ENCODE peak calls at places on chromosomes 13 and 19, in ten cellular contexts. B is transverse colon; N is left ventricle myocardium inferior; K is psoas muscle; Q is fibroblast of lung; P is tibial nerve; Z is A549; A is CD8-positive, alpha-beta memory T cell; H is heart left ventricle; X is GM23338. Y is an unnamed sample.

GRCh38 chr13:113657851-113658741 is at the start of gene ATP4B:
- DNase-seq in B (peak; percentile 6), K (no peak), H (no peak), Q (no peak), A (peak; percentile 22), Z (no peak), P (peak; percentile 7), X (no peak), N (peak; percentile 13), Y (no peak)

GRCh38 chr13:42685762-42686560 is 95.4 kb upstream of the FAM216B start:
- DNase-seq in A (no peak), N (no peak), X (no peak), B (no peak), H (no peak), Q (no peak), Z (no peak), P (no peak), K (no peak), Y (no peak)

GRCh38 chr13:47555235-47555634 is 445.8 kb downstream of the SUCLA2 start:
- DNase-seq in K (no peak), H (no peak), B (no peak), P (no peak), N (no peak), X (no peak), Q (peak; percentile 41), A (no peak), Z (no peak), Y (no peak)

GRCh38 chr19:19329199-19329598 is 8.6 kb downstream of the MAU2 start:
- DNase-seq in Z (no peak), A (no peak), X (no peak), Q (no peak), K (no peak), H (no peak), P (no peak), N (no peak), B (no peak), Y (no peak)

GRCh38 chr19:48646192-48646911 is 365 bp upstream of the CA11 start:
- DNase-seq in H (peak; percentile 92), Q (peak; percentile 75), Z (peak; percentile 97), K (peak; percentile 88), X (peak; percentile 99), A (peak; percentile 94), N (peak; percentile 88), P (peak; percentile 73), B (peak; percentile 92), Y (peak; percentile 85)

GRCh38 chr13:93762703-93763102 is 536.1 kb downstream of the GPC6 start:
- DNase-seq in P (no peak), A (no peak), N (no peak), Z (no peak), B (no peak), Q (no peak), H (no peak), K (no peak), X (no peak), Y (no peak)

GRCh38 chr19:33303791-33304759 is 1.7 kb upstream of the CEBPA start:
- DNase-seq in A (no peak), B (peak; percentile 31), N (no peak), X (no peak), H (no peak), K (no peak), Q (no peak), P (no peak), Z (no peak), Y (no peak)

GRCh38 chr13:30119476-30119875 is 187.9 kb downstream of the KATNAL1 start:
- DNase-seq in X (no peak), N (no peak), Q (peak; percentile 85), K (no peak), A (no peak), Z (no peak), B (peak; percentile 30), P (no peak), H (no peak), Y (no peak)

GRCh38 chr13:30805603-30806011 is 70.3 kb downstream of the ALOX5AP start:
- DNase-seq in B (no peak), N (no peak), A (no peak), Z (no peak), X (peak; percentile 29), P (no peak), K (no peak), H (no peak), Q (peak; percentile 77), Y (peak; percentile 36)

GRCh38 chr13:30654430-30654829 is 36.7 kb downstream of the USPL1 start:
- DNase-seq in Z (no peak), Q (no peak), P (no peak), H (no peak), X (no peak), K (no peak), N (no peak), B (no peak), A (no peak), Y (no peak)

GRCh38 chr19:19420570-19421301 is 15.3 kb downstream of the GATAD2A start:
- DNase-seq in K (no peak), Q (peak; percentile 38), A (peak; percentile 83), Z (no peak), B (no peak), N (no peak), X (no peak), H (no peak), P (no peak), Y (no peak)

GRCh38 chr13:108494991-108495661 is 134.3 kb upstream of the MYO16 start:
- DNase-seq in P (no peak), X (peak; percentile 41), N (no peak), Q (no peak), Z (no peak), A (no peak), B (no peak), K (no peak), H (no peak), Y (no peak)
- H3K27ac ChIP-seq in P (no peak overlapping the region), X (no peak overlapping the region), N (no peak overlapping the region), Q (no peak overlapping the region), Z (peak overlapping the region; percentile 72), A (no peak overlapping the region), B (no peak overlapping the region), K (no peak overlapping the region), H (no peak overlapping the region), Y (no peak overlapping the region)

DNA sequence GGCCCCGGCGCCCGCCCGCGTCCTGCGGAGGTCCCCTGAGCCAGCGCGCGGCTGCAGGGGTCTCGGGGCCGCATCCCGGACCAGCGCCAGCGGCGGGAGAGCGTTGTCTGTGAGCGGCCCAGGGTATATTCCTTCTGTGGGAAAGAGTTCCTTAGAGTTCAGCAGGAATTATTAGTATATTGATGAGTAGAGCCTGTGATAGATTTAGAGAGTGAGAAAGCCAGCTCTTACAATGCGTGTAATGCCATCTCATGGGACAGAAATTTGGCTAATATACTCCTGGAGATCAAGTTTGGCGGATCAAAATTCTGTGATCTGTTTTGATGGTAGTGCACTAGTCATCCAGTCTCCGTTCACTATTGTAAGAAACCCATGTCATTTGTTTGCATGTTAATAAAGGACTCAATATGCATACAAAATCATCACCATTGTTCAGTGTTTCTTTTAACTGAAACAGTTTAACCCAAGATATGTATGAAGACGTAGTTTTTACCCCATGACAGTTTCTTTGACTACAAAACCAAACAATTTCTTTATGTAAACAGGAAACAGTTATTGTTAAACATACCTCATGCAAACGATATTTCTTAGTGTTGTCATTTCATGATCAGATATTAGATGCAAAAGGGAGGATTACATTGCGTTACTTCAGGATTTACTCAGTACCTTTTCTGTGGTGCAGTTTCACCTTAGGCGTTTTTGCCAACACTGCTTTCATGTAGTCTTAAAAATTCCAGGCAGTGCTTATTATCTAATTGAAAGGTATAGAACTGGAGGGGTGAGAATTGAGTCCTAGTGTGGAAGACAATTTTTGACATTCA is 9.9 kb downstream of the TNFRSF19 start:
- DNase-seq in K (no peak), N (no peak), B (no peak), A (no peak), P (no peak), Z (no peak), Q (no peak), H (no peak), X (peak; percentile 46), Y (no peak)
- H3K27ac ChIP-seq in K (no peak overlapping the region), N (peak overlapping the region; percentile 91), B (peak overlapping the region; percentile 76), A (no peak overlapping the region), P (peak overlapping the region; percentile 81), Z (peak overlapping the region; percentile 87), Q (peak overlapping the region; percentile 58), H (peak overlapping the region; percentile 96), X (no peak overlapping the region), Y (no peak overlapping the region)

GRCh38 chr19:47529018-47529742 is 14.3 kb upstream of the NAPA start:
- DNase-seq in A (no peak), Q (no peak), H (no peak), B (no peak), X (no peak), Z (no peak), N (no peak), K (no peak), P (no peak), Y (no peak)

GRCh38 chr19:47526798-47527197 is 11.9 kb upstream of the NAPA start:
- DNase-seq in X (no peak), B (no peak), K (no peak), Q (no peak), N (no peak), P (no peak), H (no peak), A (no peak), Z (no peak), Y (no peak)

GRCh38 chr19:47537493-47537892 is 22.6 kb upstream of the NAPA start:
- DNase-seq in A (no peak), Q (no peak), B (no peak), N (no peak), X (no peak), K (no peak), H (no peak), P (no peak), Z (no peak), Y (no peak)

GRCh38 chr19:47534628-47535027 is 19.8 kb upstream of the NAPA start:
- DNase-seq in X (no peak), H (no peak), N (no peak), A (no peak), B (no peak), Z (no peak), K (no peak), Q (no peak), P (no peak), Y (no peak)

GRCh38 chr19:47531640-47532387 is 17.0 kb upstream of the NAPA start:
- DNase-seq in H (no peak), X (no peak), A (no peak), P (no peak), B (no peak), Q (no peak), N (no peak), Z (no peak), K (no peak), Y (no peak)
- H3K27ac ChIP-seq in H (no peak overlapping the region), X (no peak overlapping the region), A (no peak overlapping the region), P (no peak overlapping the region), B (no peak overlapping the region), Q (no peak overlapping the region), N (no peak overlapping the region), Z (no peak overlapping the region), K (no peak overlapping the region), Y (no peak overlapping the region)

DNA sequence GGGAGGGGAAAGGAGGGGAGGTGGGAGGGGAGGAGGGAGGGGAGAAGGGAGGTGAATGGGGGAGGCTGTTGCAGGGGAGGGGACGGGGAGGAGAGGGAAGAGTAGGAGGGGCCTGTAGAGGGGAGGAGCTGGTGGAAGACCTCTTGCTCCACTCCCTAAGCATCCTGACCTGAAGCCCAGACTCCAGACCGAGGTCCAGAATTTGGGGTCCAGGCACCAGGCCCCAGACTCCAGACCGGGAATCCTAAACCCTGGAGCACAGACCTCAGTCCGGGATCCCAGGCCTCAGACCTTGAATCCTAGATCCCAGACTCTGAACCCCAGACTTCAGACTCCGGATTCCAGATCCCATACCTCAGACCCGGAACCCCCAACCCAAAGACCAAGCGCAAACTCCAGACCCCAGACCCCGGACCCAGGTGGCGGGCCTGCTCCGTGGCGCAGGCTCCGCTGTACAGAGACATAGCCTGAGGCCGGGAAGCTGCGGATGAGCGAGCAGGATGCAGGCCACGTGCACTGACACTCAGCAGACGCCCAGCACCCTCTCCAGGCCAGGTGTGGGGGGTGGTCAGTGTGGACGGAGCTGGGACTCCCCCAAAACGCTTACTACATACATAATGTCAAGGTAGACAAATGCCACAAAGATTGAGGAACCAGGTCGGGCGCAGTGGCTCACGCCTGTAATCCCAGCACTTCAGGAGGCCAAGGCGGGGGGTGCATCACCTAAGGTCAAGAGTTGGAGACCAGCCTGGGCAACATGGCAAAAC is 710 bp upstream of the BTBD2 start:
- DNase-seq in Z (peak; percentile 68), B (peak; percentile 84), N (peak; percentile 82), A (peak; percentile 78), X (peak; percentile 67), P (peak; percentile 66), Q (peak; percentile 83), H (peak; percentile 89), K (peak; percentile 77), Y (peak; percentile 44)
- H3K27ac ChIP-seq in Z (peak overlapping the region; percentile 100), B (peak overlapping the region; percentile 81), N (peak overlapping the region; percentile 64), A (no peak overlapping the region), X (peak overlapping the region; percentile 32), P (peak overlapping the region; percentile 71), Q (peak overlapping the region; percentile 32), H (peak overlapping the region; percentile 66), K (peak overlapping the region; percentile 38), Y (peak overlapping the region; percentile 88)